ENCODE peak calls at places on chromosomes 4 and X, in ten cellular contexts. T, G, W, R, X, I, E, L, H and Q are unnamed samples.

GRCh38 chr4:27861381-27861787 is 1000.7 kb downstream of the STIM2 start:
- DNase-seq in T (no peak), G (no peak), W (no peak), R (no peak), X (peak), I (peak), E (peak), L (peak), H (peak), Q (no peak)

GRCh38 chr4:88802585-88803285 is 105.1 kb upstream of the NAP1L5 start:
- DNase-seq in T (no peak), G (no peak), W (no peak), R (no peak), X (peak), I (no peak), E (no peak), L (no peak), H (no peak), Q (no peak)

GRCh38 chr4:76106442-76106841 is 31.9 kb downstream of the ART3 start:
- DNase-seq in T (no peak), G (no peak), W (no peak), R (no peak), X (no peak), I (no peak), E (no peak), L (no peak), H (no peak), Q (no peak)

GRCh38 chr4:184268574-184269160 is 51.0 kb upstream of the ENPP6 start:
- DNase-seq in T (no peak), G (no peak), W (no peak), R (no peak), X (no peak), I (no peak), E (no peak), L (peak), H (peak), Q (no peak)

GRCh38 chr4:3445111-3445820 is 3.5 kb downstream of the HGFAC start:
- DNase-seq in T (no peak), G (no peak), W (no peak), R (no peak), X (no peak), I (no peak), E (no peak), L (no peak), H (no peak), Q (no peak)

GRCh38 chr4:152938237-152938969 is 2.3 kb downstream of the FHDC1 start:
- DNase-seq in T (no peak), G (no peak), W (no peak), R (no peak), X (no peak), I (no peak), E (no peak), L (no peak), H (peak), Q (no peak)

GRCh38 chr4:26410385-26411293 is 79.6 kb downstream of the CCKAR start:
- DNase-seq in T (no peak), G (no peak), W (no peak), R (peak), X (peak), I (peak), E (peak), L (peak), H (no peak), Q (peak)

GRCh38 chr4:49063670-49064069 is 77.6 kb downstream of the CWH43 start:
- DNase-seq in T (no peak), G (no peak), W (no peak), R (no peak), X (peak), I (no peak), E (no peak), L (no peak), H (no peak), Q (no peak)

GRCh38 chrX:46311581-46312120 is 233.6 kb downstream of the ZNF674 start:
- DNase-seq in T (no peak), G (no peak), W (no peak), R (no peak), X (no peak), I (no peak), E (no peak), L (no peak), H (no peak), Q (no peak)

GRCh38 chr4:61556277-61556676 is 356.2 kb downstream of the ADGRL3 start:
- DNase-seq in T (no peak), G (no peak), W (no peak), R (no peak), X (no peak), I (no peak), E (no peak), L (no peak), H (no peak), Q (no peak)

GRCh38 chrX:39613997-39614679 is 483.6 kb downstream of the BCOR start:
- DNase-seq in T (peak), G (peak), W (no peak), R (no peak), X (no peak), I (no peak), E (no peak), L (peak), H (peak), Q (peak)

GRCh38 chr4:139144161-139144859 is 32.7 kb downstream of the ELF2 start:
- DNase-seq in T (no peak), G (no peak), W (peak), R (peak), X (peak), I (peak), E (no peak), L (no peak), H (peak), Q (no peak)